ENCODE peak calls at places on chromosomes 2 and 18, in eight cellular contexts. One of them, this sample, is unnamed. For H3K4me1, the result is how much of the 10 kb centered on the place peaks cover.

GRCh38 chr18:26383454-26384270 is 157.4 kb downstream of the TAF4B start:
- DNase-seq in GM23248: peak
- DNase-seq in left lung: no peak
- DNase-seq in hepatocyte: peak
- DNase-seq in heart right ventricle: no peak
- DNase-seq in cardiac muscle cell: peak
- DNase-seq in upper lobe of right lung: no peak
- DNase-seq in breast epithelium: no peak
- DNase-seq in this sample: peak

GRCh38 chr2:238703436-238703835 is 144.4 kb upstream of the TWIST2 start:
- DNase-seq in hepatocyte: no peak
- DNase-seq in cardiac muscle cell: no peak
- DNase-seq in GM23248: no peak
- DNase-seq in heart right ventricle: no peak
- DNase-seq in breast epithelium: peak
- DNase-seq in upper lobe of right lung: no peak
- DNase-seq in left lung: no peak
- DNase-seq in this sample: no peak

GRCh38 chr18:42072407-42072806 is 117.4 kb downstream of the PIK3C3 start:
- DNase-seq in hepatocyte: no peak
- DNase-seq in breast epithelium: no peak
- DNase-seq in upper lobe of right lung: no peak
- DNase-seq in GM23248: peak
- DNase-seq in cardiac muscle cell: no peak
- DNase-seq in left lung: no peak
- DNase-seq in heart right ventricle: no peak
- DNase-seq in this sample: no peak

GRCh38 chr2:232876071-232876977 is 6.3 kb downstream of the SNORC start:
- DNase-seq in hepatocyte: peak
- DNase-seq in GM23248: peak
- DNase-seq in breast epithelium: no peak
- DNase-seq in upper lobe of right lung: peak
- DNase-seq in left lung: no peak
- DNase-seq in heart right ventricle: no peak
- DNase-seq in cardiac muscle cell: peak
- DNase-seq in this sample: no peak

GRCh38 chr2:129935118-129935517 is 44.3 kb upstream of the RAB6C start:
- DNase-seq in hepatocyte: no peak
- DNase-seq in left lung: no peak
- DNase-seq in GM23248: peak
- DNase-seq in cardiac muscle cell: no peak
- DNase-seq in heart right ventricle: no peak
- DNase-seq in upper lobe of right lung: no peak
- DNase-seq in breast epithelium: no peak
- DNase-seq in this sample: peak

GRCh38 chr2:23679044-23679443 is 247.9 kb downstream of the ATAD2B start:
- DNase-seq in GM23248: no peak
- DNase-seq in left lung: no peak
- DNase-seq in hepatocyte: no peak
- DNase-seq in heart right ventricle: no peak
- DNase-seq in cardiac muscle cell: no peak
- DNase-seq in upper lobe of right lung: no peak
- DNase-seq in breast epithelium: no peak
- DNase-seq in this sample: no peak

GRCh38 chr2:96841707-96842495 is 1.9 kb downstream of the ANKRD23 start:
- DNase-seq in cardiac muscle cell: no peak
- DNase-seq in left lung: no peak
- DNase-seq in upper lobe of right lung: no peak
- DNase-seq in breast epithelium: no peak
- DNase-seq in heart right ventricle: no peak
- DNase-seq in hepatocyte: no peak
- DNase-seq in GM23248: no peak
- DNase-seq in this sample: no peak

GRCh38 chr2:70474266-70474848 is 79.3 kb downstream of the TGFA start:
- DNase-seq in heart right ventricle: no peak
- DNase-seq in breast epithelium: no peak
- DNase-seq in upper lobe of right lung: no peak
- DNase-seq in cardiac muscle cell: no peak
- DNase-seq in left lung: no peak
- DNase-seq in hepatocyte: no peak
- DNase-seq in GM23248: no peak
- DNase-seq in this sample: no peak

DNA sequence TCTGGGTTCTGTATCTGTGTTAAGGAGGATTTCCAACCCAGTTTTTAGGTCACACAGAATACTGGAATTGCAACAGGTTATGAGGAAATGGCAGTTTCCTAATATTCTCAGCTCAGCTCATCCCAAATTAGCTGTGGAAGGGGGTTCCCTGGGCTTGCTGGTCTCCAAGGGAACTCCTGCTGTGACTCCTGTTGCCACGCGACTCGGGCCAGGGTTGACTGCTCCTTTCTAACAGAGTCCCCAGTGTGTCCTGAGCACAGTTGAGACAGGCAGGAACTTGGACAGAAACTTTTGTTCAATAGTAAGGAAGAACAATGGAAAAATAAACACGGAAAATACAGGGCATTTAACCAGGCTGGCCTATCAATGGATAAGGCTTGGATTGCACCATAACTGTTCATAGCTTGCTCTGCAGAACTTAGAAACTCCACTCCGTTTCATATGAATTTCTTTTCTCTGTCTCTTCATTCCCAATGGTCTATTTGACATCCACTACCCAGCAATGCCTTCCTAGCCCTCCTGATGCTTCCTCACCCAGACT is 3.8 kb upstream of the ROCK2 start:
- DNase-seq in upper lobe of right lung: no peak
- DNase-seq in left lung: no peak
- DNase-seq in heart right ventricle: peak
- DNase-seq in GM23248: no peak
- DNase-seq in hepatocyte: no peak
- DNase-seq in cardiac muscle cell: no peak
- DNase-seq in breast epithelium: peak
- DNase-seq in this sample: no peak
- H3K4me1 ChIP-seq in upper lobe of right lung: under half
- H3K4me1 ChIP-seq in left lung: under half
- H3K4me1 ChIP-seq in heart right ventricle: under half
- H3K4me1 ChIP-seq in GM23248: under half
- H3K4me1 ChIP-seq in hepatocyte: under half
- H3K4me1 ChIP-seq in cardiac muscle cell: under half
- H3K4me1 ChIP-seq in breast epithelium: under half
- H3K4me1 ChIP-seq in this sample: under half

DNA sequence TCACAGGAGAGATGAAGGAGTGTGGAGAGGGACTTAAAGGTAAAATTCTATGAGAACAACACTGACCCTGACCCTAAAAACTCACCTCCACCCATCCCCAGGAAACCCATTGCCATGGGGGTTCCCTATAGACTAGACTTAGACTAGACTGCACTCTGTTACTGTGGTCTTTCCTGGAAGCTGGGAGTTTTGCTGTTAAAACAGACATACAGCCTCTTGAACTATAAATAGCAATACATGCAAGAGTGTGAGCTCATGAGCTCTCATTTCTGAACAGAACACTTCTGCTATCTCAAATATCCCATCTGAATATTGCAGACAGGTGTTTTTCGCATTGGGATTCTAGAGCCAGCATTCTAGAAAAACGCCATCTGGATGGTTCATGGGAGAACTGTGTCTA is 51.8 kb downstream of the SLC14A2 start:
- DNase-seq in heart right ventricle: no peak
- DNase-seq in breast epithelium: no peak
- DNase-seq in left lung: no peak
- DNase-seq in cardiac muscle cell: peak
- DNase-seq in hepatocyte: no peak
- DNase-seq in upper lobe of right lung: no peak
- DNase-seq in GM23248: no peak
- DNase-seq in this sample: no peak
- H3K4me3 ChIP-seq in heart right ventricle: no peak
- H3K4me3 ChIP-seq in breast epithelium: no peak
- H3K4me3 ChIP-seq in left lung: no peak
- H3K4me3 ChIP-seq in cardiac muscle cell: no peak
- H3K4me3 ChIP-seq in hepatocyte: no peak
- H3K4me3 ChIP-seq in upper lobe of right lung: no peak
- H3K4me3 ChIP-seq in GM23248: no peak
- H3K4me3 ChIP-seq in this sample: no peak

GRCh38 chr2:172374318-172375240 is 52.8 kb upstream of the ITGA6 start:
- DNase-seq in left lung: no peak
- DNase-seq in heart right ventricle: no peak
- DNase-seq in hepatocyte: no peak
- DNase-seq in GM23248: no peak
- DNase-seq in upper lobe of right lung: no peak
- DNase-seq in cardiac muscle cell: no peak
- DNase-seq in breast epithelium: no peak
- DNase-seq in this sample: no peak
- H3K27ac ChIP-seq in left lung: no peak
- H3K27ac ChIP-seq in heart right ventricle: no peak
- H3K27ac ChIP-seq in hepatocyte: peak
- H3K27ac ChIP-seq in GM23248: no peak
- H3K27ac ChIP-seq in upper lobe of right lung: no peak
- H3K27ac ChIP-seq in cardiac muscle cell: no peak
- H3K27ac ChIP-seq in breast epithelium: no peak
- H3K27ac ChIP-seq in this sample: no peak

DNA sequence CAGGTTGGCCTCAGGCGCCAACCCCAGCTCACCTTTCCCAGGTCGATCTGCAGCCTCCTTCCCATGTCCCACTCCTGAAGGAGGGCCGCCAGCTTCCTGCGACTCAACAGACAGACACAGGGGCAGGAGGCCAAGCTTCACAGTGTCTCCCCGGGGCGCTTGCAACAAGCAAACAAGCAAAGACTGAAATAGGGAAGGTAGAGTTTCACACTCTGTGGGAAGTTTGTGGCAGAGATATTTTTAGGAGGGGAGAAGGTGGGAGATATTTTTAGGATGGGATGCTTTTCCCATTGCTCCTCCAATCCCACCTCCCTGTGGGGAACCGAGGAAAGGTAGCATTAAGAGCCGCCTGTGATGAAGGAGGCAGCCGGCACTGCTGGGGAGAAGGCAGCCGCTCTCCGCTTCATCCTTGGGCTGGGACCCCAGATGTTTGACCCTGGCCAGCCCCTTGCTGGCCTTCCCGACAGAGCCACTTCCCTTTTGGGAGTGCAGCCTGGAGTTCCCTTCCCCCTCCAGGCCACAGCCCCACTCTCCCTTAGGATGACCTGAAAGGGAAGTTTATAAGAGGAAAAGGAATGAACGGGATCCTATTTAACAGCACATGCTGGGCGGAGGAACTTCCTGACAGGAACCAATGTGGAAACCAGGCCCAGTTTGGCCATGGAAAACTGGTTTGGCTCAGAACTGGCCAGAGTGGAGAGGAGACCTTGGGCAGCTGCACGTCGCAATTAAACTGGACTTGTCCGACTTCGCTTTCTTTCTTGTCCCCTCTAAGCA is 142.2 kb upstream of the SMAD2 start:
- DNase-seq in GM23248: peak
- DNase-seq in upper lobe of right lung: peak
- DNase-seq in breast epithelium: peak
- DNase-seq in left lung: no peak
- DNase-seq in hepatocyte: no peak
- DNase-seq in cardiac muscle cell: no peak
- DNase-seq in heart right ventricle: peak
- DNase-seq in this sample: no peak
- H3K4me1 ChIP-seq in GM23248: under half
- H3K4me1 ChIP-seq in upper lobe of right lung: under half
- H3K4me1 ChIP-seq in breast epithelium: under half
- H3K4me1 ChIP-seq in left lung: under half
- H3K4me1 ChIP-seq in hepatocyte: under half
- H3K4me1 ChIP-seq in cardiac muscle cell: under half
- H3K4me1 ChIP-seq in heart right ventricle: under half
- H3K4me1 ChIP-seq in this sample: under half

GRCh38 chr2:145283131-145283530 is 763.2 kb upstream of the ZEB2 start:
- DNase-seq in hepatocyte: no peak
- DNase-seq in GM23248: no peak
- DNase-seq in upper lobe of right lung: no peak
- DNase-seq in breast epithelium: no peak
- DNase-seq in heart right ventricle: no peak
- DNase-seq in left lung: no peak
- DNase-seq in cardiac muscle cell: no peak
- DNase-seq in this sample: no peak
- H3K4me3 ChIP-seq in hepatocyte: no peak
- H3K4me3 ChIP-seq in GM23248: no peak
- H3K4me3 ChIP-seq in upper lobe of right lung: no peak
- H3K4me3 ChIP-seq in breast epithelium: no peak
- H3K4me3 ChIP-seq in heart right ventricle: no peak
- H3K4me3 ChIP-seq in left lung: no peak
- H3K4me3 ChIP-seq in cardiac muscle cell: no peak
- H3K4me3 ChIP-seq in this sample: no peak

DNA sequence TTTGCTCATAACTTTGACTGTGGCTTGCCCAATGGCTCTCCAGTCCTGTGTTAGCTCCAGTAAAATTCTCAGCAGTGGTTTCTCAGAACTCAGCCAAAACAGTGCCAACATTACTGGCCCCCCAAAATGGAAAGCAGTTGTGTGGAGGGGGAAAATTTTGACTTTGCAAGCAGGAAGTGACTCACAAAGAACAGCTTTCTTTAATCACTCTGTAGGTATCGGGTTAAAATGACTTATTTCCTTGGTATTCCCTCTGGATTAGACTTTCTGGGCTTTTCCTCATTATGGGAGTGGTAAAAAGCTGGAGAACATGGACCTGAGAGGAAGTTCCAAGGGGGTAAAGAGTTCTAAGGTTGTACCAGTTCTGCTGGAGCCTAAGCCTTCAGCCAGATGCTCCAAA is 175.7 kb upstream of the RND3 start:
- DNase-seq in GM23248: peak
- DNase-seq in left lung: no peak
- DNase-seq in upper lobe of right lung: no peak
- DNase-seq in heart right ventricle: no peak
- DNase-seq in hepatocyte: no peak
- DNase-seq in cardiac muscle cell: no peak
- DNase-seq in breast epithelium: no peak
- DNase-seq in this sample: no peak
- H3K27ac ChIP-seq in GM23248: peak
- H3K27ac ChIP-seq in left lung: no peak
- H3K27ac ChIP-seq in upper lobe of right lung: no peak
- H3K27ac ChIP-seq in heart right ventricle: no peak
- H3K27ac ChIP-seq in hepatocyte: no peak
- H3K27ac ChIP-seq in cardiac muscle cell: no peak
- H3K27ac ChIP-seq in breast epithelium: no peak
- H3K27ac ChIP-seq in this sample: peak

GRCh38 chr2:73985318-73986084 is 791 bp downstream of the TET3 start:
- DNase-seq in cardiac muscle cell: peak
- DNase-seq in hepatocyte: peak
- DNase-seq in breast epithelium: no peak
- DNase-seq in upper lobe of right lung: peak
- DNase-seq in left lung: peak
- DNase-seq in heart right ventricle: peak
- DNase-seq in GM23248: peak
- DNase-seq in this sample: no peak
- H3K4me1 ChIP-seq in cardiac muscle cell: half or more
- H3K4me1 ChIP-seq in hepatocyte: half or more
- H3K4me1 ChIP-seq in breast epithelium: under half
- H3K4me1 ChIP-seq in upper lobe of right lung: half or more
- H3K4me1 ChIP-seq in left lung: half or more
- H3K4me1 ChIP-seq in heart right ventricle: under half
- H3K4me1 ChIP-seq in GM23248: under half
- H3K4me1 ChIP-seq in this sample: under half

This sample was measured in SJSA1.